ENCODE peak calls at places on chromosomes 6 and 20, in five cellular contexts. M, N, F, W and Y are unnamed samples.

GRCh38 chr6:47187108-47187507 is 122.6 kb downstream of the TNFRSF21 start:
- DNase-seq in M (no peak), N (no peak), F (no peak), W (no peak), Y (no peak)

GRCh38 chr6:32944265-32944664 is 3.4 kb upstream of the HLA-DMB start:
- DNase-seq in M (no peak), N (no peak), F (peak; percentile 93), W (no peak), Y (peak; percentile 56)

GRCh38 chr6:113879186-113880096 is 22.3 kb downstream of the MARCKS start:
- DNase-seq in M (peak; percentile 30), N (peak; percentile 85), F (peak; percentile 82), W (peak; percentile 54), Y (peak; percentile 30)

GRCh38 chr20:47502271-47502730 is 614 bp downstream of the NCOA3 start:
- DNase-seq in M (peak; percentile 19), N (peak; percentile 7), F (peak; percentile 27), W (peak; percentile 20), Y (no peak)

GRCh38 chr6:166006593-166007301 is 160.9 kb downstream of the TBXT start:
- DNase-seq in M (no peak), N (peak; percentile 68), F (no peak), W (no peak), Y (no peak)

GRCh38 chr20:23193985-23194384 is 107.9 kb upstream of the CD93 start:
- DNase-seq in M (no peak), N (no peak), F (no peak), W (no peak), Y (no peak)

GRCh38 chr6:42520786-42521607 is 42.8 kb upstream of the UBR2 start:
- DNase-seq in M (no peak), N (peak; percentile 84), F (peak; percentile 72), W (no peak), Y (no peak)

GRCh38 chr6:15661815-15662245 is 998 bp downstream of the DTNBP1 start:
- DNase-seq in M (no peak), N (peak; percentile 5), F (no peak), W (no peak), Y (no peak)

GRCh38 chr6:134029495-134030455 is 22.6 kb downstream of the SLC2A12 start:
- DNase-seq in M (no peak), N (peak; percentile 67), F (no peak), W (no peak), Y (no peak)

GRCh38 chr6:137051790-137052472 is 7.2 kb upstream of the IL20RA start:
- DNase-seq in M (no peak), N (no peak), F (no peak), W (no peak), Y (no peak)

GRCh38 chr6:156359912-156360311 is 417.3 kb upstream of the ARID1B start:
- DNase-seq in M (no peak), N (no peak), F (no peak), W (no peak), Y (peak; percentile 15)
- TF ChIP-seq CTCF in M (peak; percentile 21), N (peak; percentile 27), F (no peak), W (no peak), Y (peak; percentile 29)

GRCh38 chr6:92915466-92915865 is 503.9 kb downstream of the EPHA7 start:
- DNase-seq in M (no peak), N (no peak), F (no peak), W (no peak), Y (no peak)
- TF ChIP-seq CTCF in M (no peak), N (no peak), F (no peak), W (no peak), Y (no peak)

GRCh38 chr6:40249935-40250334 is 315.7 kb upstream of the MOCS1 start:
- DNase-seq in M (no peak), N (no peak), F (no peak), W (no peak), Y (no peak)
- TF ChIP-seq CTCF in M (no peak), N (no peak), F (no peak), W (no peak), Y (no peak)

DNA sequence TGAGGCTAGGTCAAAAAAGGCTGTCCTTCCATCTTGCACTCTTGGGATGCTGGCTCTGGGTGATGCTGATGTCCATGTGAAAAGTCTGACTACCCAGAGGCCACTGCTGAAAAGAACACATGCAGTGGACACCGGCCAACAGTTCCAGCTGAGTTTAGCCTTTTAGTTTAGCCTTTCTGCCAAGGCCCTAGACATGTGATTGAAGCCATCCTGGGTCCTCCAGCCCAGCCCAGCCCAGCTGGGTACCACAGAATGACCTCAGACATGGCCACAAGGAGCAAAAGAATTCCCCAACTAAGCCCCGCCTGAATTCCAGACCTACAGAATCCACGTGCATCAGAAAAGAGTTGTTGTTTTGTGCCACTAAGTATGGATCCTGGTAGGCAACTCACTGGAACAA is 17.4 kb downstream of the PIGT start:
- DNase-seq in M (no peak), N (peak; percentile 57), F (no peak), W (peak; percentile 47), Y (no peak)
- TF ChIP-seq CTCF in M (no peak), N (no peak), F (no peak), W (no peak), Y (no peak)

DNA sequence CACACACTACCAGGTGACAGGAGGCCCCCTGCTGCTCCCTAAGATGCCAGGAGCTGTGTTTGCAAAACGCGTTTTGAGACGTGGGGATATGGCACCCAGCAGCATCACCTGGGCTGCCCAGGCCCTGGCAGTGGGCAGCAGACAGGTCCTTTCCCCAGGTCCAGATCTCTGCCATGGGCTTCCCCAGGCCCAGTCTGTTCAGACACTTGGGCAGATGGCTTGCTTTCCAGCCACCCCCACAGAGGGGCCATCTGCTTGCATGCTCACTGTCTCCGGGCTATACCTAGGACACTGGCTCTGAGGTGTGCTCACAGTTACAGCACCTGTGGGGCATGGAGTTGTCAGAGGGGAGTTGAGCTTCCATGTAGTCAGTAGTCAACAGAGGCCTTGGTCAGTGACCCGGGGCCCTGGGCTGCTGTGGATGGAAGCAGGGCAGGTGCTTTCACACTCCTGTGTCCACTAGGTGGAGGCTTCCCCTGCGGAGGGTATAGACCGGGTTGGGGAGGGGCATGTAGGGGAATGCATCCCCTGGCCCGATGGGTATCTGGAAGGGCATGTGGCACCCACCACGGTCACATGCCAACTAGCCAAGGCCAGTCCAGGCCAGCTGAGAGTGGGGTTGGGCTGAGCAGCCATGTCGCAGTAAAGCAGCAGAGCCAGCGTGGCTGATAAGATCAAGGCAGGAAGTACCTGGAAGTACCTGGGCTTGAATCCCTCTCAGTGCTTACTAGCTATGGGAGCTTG is 185.4 kb upstream of the SLC24A3 start:
- DNase-seq in M (no peak), N (no peak), F (no peak), W (no peak), Y (no peak)
- TF ChIP-seq CTCF in M (no peak), N (no peak), F (no peak), W (no peak), Y (peak; percentile 27)

DNA sequence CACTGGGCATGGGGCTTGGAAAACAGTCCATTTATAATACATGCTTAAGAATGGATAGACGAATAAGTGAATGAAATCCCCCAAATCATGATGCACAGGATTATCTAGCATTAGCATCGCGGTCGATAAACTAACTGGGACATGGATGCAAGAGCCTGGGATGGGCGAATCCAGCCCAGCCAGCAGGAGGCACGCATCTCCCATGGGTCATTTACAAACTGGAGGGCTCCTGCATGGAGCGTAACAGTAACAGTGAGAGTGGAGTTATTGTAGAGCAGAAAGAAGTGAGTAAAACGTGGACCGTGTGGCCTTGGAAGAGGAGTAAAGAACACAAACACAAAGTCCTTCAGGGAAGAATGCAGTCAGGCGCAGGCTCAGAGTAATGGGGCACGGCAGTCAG is 136.5 kb downstream of the AGPAT4 start:
- DNase-seq in M (no peak), N (no peak), F (no peak), W (no peak), Y (no peak)
- TF ChIP-seq CTCF in M (no peak), N (no peak), F (no peak), W (no peak), Y (no peak)